ENCODE peak calls at places on chromosomes 16 and 17, in five cellular contexts. I is cardiac fibroblast; H is endothelial cell; C is CD8-positive, alpha-beta T cell; A is head of caudate nucleus. E is an unnamed sample.

GRCh38 chr17:81701288-81702071 is 1.7 kb upstream of the MRPL12 start:
- DNase-seq in I (no peak), H (no peak), C (no peak), A (no peak), E (peak; percentile 40)

GRCh38 chr16:3668626-3669025 is 14.1 kb downstream of the DNASE1 start:
- DNase-seq in I (no peak), H (no peak), C (no peak), A (no peak), E (no peak)

GRCh38 chr17:77892469-77893143 is 65.9 kb upstream of the TNRC6C start:
- DNase-seq in I (no peak), H (peak; percentile 72), C (no peak), A (no peak), E (no peak)

GRCh38 chr16:9235837-9236236 is 144.4 kb downstream of the HAPSTR1 start:
- DNase-seq in I (no peak), H (no peak), C (no peak), A (no peak), E (no peak)

GRCh38 chr17:77645441-77646430 is 312.8 kb upstream of the TNRC6C start:
- DNase-seq in I (peak; percentile 5), H (peak; percentile 28), C (peak; percentile 72), A (no peak), E (no peak)

GRCh38 chr17:18043491-18043890 is 4.3 kb downstream of the GID4 start:
- DNase-seq in I (peak; percentile 32), H (no peak), C (no peak), A (no peak), E (peak; percentile 22)

GRCh38 chr16:81618661-81619060 is 160.4 kb upstream of the PLCG2 start:
- DNase-seq in I (no peak), H (no peak), C (no peak), A (peak; percentile 32), E (no peak)

GRCh38 chr17:68201425-68201785 is 46.4 kb upstream of the AMZ2 start:
- DNase-seq in I (no peak), H (no peak), C (no peak), A (no peak), E (no peak)

GRCh38 chr17:80116276-80116922 is 15.0 kb downstream of the GAA start:
- DNase-seq in I (no peak), H (no peak), C (no peak), A (no peak), E (peak; percentile 4)

GRCh38 chr17:64326420-64327054 is 63.5 kb upstream of the TEX2 start:
- DNase-seq in I (peak; percentile 94), H (no peak), C (no peak), A (no peak), E (peak; percentile 27)

GRCh38 chr17:48871551-48872351 is 20.8 kb upstream of the ATP5MC1 start:
- DNase-seq in I (no peak), H (no peak), C (no peak), A (no peak), E (no peak)

GRCh38 chr16:4859900-4860255 is 12.6 kb downstream of the UBN1 start:
- DNase-seq in I (peak; percentile 51), H (no peak), C (no peak), A (no peak), E (no peak)

GRCh38 chr16:66878067-66878466 is 2.2 kb upstream of the PDP2 start:
- DNase-seq in I (no peak), H (no peak), C (no peak), A (no peak), E (peak; percentile 40)

GRCh38 chr16:16019488-16019887 is 70.1 kb downstream of the ABCC1 start:
- DNase-seq in I (peak; percentile 65), H (no peak), C (no peak), A (no peak), E (peak; percentile 77)

GRCh38 chr17:40121191-40121885 is 433 bp upstream of the MSL1 start:
- DNase-seq in I (peak; percentile 48), H (peak; percentile 45), C (no peak), A (peak; percentile 69), E (peak; percentile 67)

GRCh38 chr16:66357523-66357928 is 9.0 kb upstream of the CDH5 start:
- DNase-seq in I (peak; percentile 90), H (peak; percentile 75), C (no peak), A (peak; percentile 65), E (peak; percentile 91)

GRCh38 chr16:8199390-8199789 is 390.9 kb downstream of the TMEM114 start:
- DNase-seq in I (no peak), H (no peak), C (no peak), A (no peak), E (no peak)

GRCh38 chr17:3602499-3602898 is 6.7 kb downstream of the TRPV1 start:
- DNase-seq in I (peak; percentile 40), H (no peak), C (no peak), A (no peak), E (no peak)

GRCh38 chr17:1710807-1711553 is 803 bp upstream of the TLCD2 start:
- DNase-seq in I (peak; percentile 62), H (no peak), C (no peak), A (no peak), E (no peak)

GRCh38 chr17:56756536-56756935 is 77.2 kb downstream of the C17orf67 start:
- DNase-seq in I (peak; percentile 92), H (no peak), C (no peak), A (no peak), E (peak; percentile 80)